ENCODE peak calls at places on chromosomes 13 and 19, in six cellular contexts. U is retinal pigment epithelial cell, D is cardiac fibroblast, K is fibroblast of mammary gland, E is fibroblast of pulmonary artery, B is glutamatergic neuron. N is an unnamed sample.
A peak's percentile ranks its signal among the peaks of the same experiment; 100 is the strongest.

GRCh38 chr19:51123381-51124186 is 1.1 kb upstream of the SIGLEC9 start:
- DNase-seq in U (no peak), D (no peak), B (no peak), K (no peak), E (no peak), N (no peak)

GRCh38 chr13:110561335-110562033 is at the start of gene RAB20:
- DNase-seq in D (peak; percentile 92), B (peak; percentile 71), K (peak; percentile 71), E (peak; percentile 87), U (no peak), N (peak; percentile 73)

GRCh38 chr13:27971236-27971645 is 2.1 kb upstream of the CDX2 start:
- DNase-seq in D (no peak), E (no peak), B (no peak), U (no peak), K (no peak), N (peak; percentile 65)

GRCh38 chr19:11382898-11383705 is 1.0 kb downstream of the EPOR start:
- DNase-seq in E (peak; percentile 39), D (peak; percentile 41), U (no peak), K (no peak), B (peak; percentile 74), N (peak; percentile 73)

GRCh38 chr19:49689133-49690072 is at the start of gene ADM5:
- DNase-seq in E (no peak), U (no peak), B (peak; percentile 78), D (no peak), K (no peak), N (no peak)

GRCh38 chr19:336067-336614 is 8.5 kb downstream of the MIER2 start:
- DNase-seq in K (peak; percentile 71), D (peak; percentile 11), B (no peak), E (no peak), U (no peak), N (no peak)

GRCh38 chr13:24557121-24557520 is 44.5 kb upstream of the PARP4 start:
- DNase-seq in K (peak; percentile 52), E (peak; percentile 21), U (no peak), D (no peak), B (no peak), N (no peak)

GRCh38 chr19:3277649-3278048 is 53.2 kb downstream of the CELF5 start:
- DNase-seq in U (no peak), D (no peak), E (no peak), B (no peak), K (no peak), N (no peak)

GRCh38 chr19:50204811-50205675 is 1.6 kb downstream of the MYH14 start:
- DNase-seq in E (no peak), U (no peak), K (no peak), B (peak; percentile 50), D (no peak), N (no peak)

GRCh38 chr13:24502567-24503375 is 9.8 kb downstream of the PARP4 start:
- DNase-seq in B (peak; percentile 34), D (peak; percentile 45), K (peak; percentile 77), U (peak; percentile 38), E (peak; percentile 48), N (no peak)

GRCh38 chr19:16540948-16541347 is 1.3 kb downstream of the CHERP start:
- DNase-seq in D (no peak), E (no peak), K (no peak), B (no peak), U (no peak), N (no peak)

GRCh38 chr19:3193256-3194062 is 7.7 kb downstream of the NCLN start:
- DNase-seq in K (no peak), D (no peak), U (no peak), E (no peak), B (no peak), N (no peak)

GRCh38 chr13:21668665-21669599 is 1.9 kb upstream of the FGF9 start:
- DNase-seq in E (peak; percentile 21), D (peak; percentile 32), B (peak; percentile 56), U (no peak), K (peak; percentile 24), N (peak; percentile 23)

GRCh38 chr13:68304287-68304893 is 1074.3 kb upstream of the PCDH9 start:
- DNase-seq in U (peak; percentile 2), D (peak; percentile 8), K (peak; percentile 8), E (peak; percentile 19), B (no peak), N (peak; percentile 11)

GRCh38 chr13:44734204-44734707 is 158.1 kb upstream of the TSC22D1 start:
- DNase-seq in U (no peak), E (peak; percentile 38), B (no peak), D (peak; percentile 70), K (peak; percentile 82), N (no peak)

GRCh38 chr13:48144413-48145035 is 49.6 kb upstream of the MED4 start:
- DNase-seq in D (peak; percentile 92), B (no peak), K (peak; percentile 66), E (peak; percentile 92), U (no peak), N (no peak)

GRCh38 chr13:98173431-98173921 is 3.6 kb downstream of the RNF113B start:
- DNase-seq in K (peak; percentile 98), B (no peak), D (peak; percentile 91), E (peak; percentile 90), U (peak; percentile 89), N (no peak)

GRCh38 chr13:45055198-45055901 is 65.0 kb upstream of the GTF2F2 start:
- DNase-seq in K (peak; percentile 95), D (peak; percentile 79), E (peak; percentile 88), U (peak; percentile 55), B (no peak), N (no peak)

GRCh38 chr19:10227215-10227971 is 3.7 kb downstream of the S1PR2 start:
- DNase-seq in B (no peak), K (peak; percentile 61), D (peak; percentile 63), E (peak; percentile 36), U (no peak), N (no peak)

GRCh38 chr19:31639306-31639705 is 290.1 kb upstream of the TSHZ3 start:
- DNase-seq in U (no peak), B (no peak), D (no peak), E (no peak), K (peak; percentile 13), N (no peak)

GRCh38 chr13:97226788-97227627 is 4.9 kb downstream of the MBNL2 start:
- DNase-seq in D (peak; percentile 74), K (no peak), U (no peak), B (no peak), E (peak; percentile 57), N (peak; percentile 46)

GRCh38 chr13:70842062-70842644 is 733.9 kb upstream of the KLHL1 start:
- DNase-seq in D (no peak), K (no peak), B (no peak), E (no peak), U (no peak), N (no peak)

GRCh38 chr13:75365724-75366173 is 116.2 kb downstream of the TBC1D4 start:
- DNase-seq in U (no peak), E (peak; percentile 74), B (no peak), D (peak; percentile 46), K (peak; percentile 83), N (no peak)

GRCh38 chr13:79678100-79678499 is 197.1 kb downstream of the NDFIP2 start:
- DNase-seq in U (no peak), K (peak; percentile 21), D (no peak), B (no peak), E (peak; percentile 14), N (no peak)

GRCh38 chr19:48625891-48626327 is 6.6 kb downstream of the SPHK2 start:
- DNase-seq in U (no peak), D (no peak), B (no peak), K (no peak), E (no peak), N (no peak)

GRCh38 chr19:2096543-2097329 is at the start of gene IZUMO4:
- DNase-seq in K (peak; percentile 95), E (peak; percentile 98), D (peak; percentile 99), U (peak; percentile 83), B (peak; percentile 100), N (peak; percentile 100)
- TF ChIP-seq CTCF in K (peak; percentile 25), E (peak; percentile 14), D (peak; percentile 26), U (peak; percentile 47), B (no peak), N (no peak)

GRCh38 chr19:56398809-56399208 is 5.3 kb upstream of the ZNF583 start:
- DNase-seq in E (no peak), D (no peak), K (no peak), B (no peak), U (no peak), N (no peak)

DNA sequence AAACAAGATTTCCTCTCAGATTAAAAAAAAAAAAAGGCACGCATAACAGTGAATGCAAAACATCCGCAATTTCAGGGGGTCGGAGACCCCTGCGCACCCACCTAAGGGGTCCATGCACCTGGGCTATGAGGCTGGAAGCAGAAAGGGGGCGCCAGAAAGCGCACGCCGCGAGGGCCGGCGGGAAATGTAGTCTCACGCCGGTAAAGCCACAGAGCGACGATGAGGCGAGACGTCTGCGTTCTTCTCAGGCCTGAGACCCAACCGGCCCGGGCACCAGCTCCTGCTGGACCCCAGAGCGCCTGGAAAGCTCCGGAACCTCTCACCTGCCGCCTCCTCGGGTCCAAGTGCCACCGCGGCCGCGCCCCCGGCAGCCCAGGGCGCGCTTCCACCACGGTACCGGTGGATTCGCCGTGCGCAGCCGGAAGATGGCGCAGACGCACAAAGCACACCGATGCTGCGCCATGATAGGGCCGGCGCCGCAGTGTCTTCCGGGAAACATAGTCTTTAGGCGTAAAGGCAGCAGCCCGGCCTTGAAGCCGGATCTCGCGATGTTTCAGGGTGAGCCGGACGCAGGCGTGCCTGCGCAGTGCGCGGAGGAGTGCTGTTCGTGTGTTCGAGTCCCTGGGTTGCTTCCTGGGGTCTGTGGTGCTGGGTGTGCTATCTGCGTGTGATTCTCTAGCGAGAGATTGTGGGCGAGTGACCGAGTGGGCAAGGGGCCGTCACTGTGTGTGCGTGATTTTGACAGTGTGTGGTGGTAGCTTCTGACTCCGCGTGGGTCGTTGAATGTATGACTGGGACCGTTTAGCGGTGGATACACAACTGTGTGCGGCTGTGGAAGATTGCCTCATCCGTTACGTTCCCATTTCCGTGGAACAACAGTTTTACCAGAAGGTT is at the start of gene ZNF582:
- DNase-seq in B (peak; percentile 93), U (peak; percentile 88), K (peak; percentile 95), D (peak; percentile 98), E (peak; percentile 98), N (peak; percentile 86)
- TF ChIP-seq CTCF in B (peak; percentile 78), U (peak; percentile 84), K (peak; percentile 63), D (peak; percentile 86), E (peak; percentile 73), N (peak; percentile 67)

GRCh38 chr19:46788101-46788967 is at the start of gene SLC1A5:
- DNase-seq in B (peak; percentile 97), U (peak; percentile 73), E (peak; percentile 96), D (peak; percentile 98), K (peak; percentile 95), N (peak; percentile 92)
- TF ChIP-seq CTCF in B (no peak), U (no peak), E (no peak), D (no peak), K (no peak), N (no peak)

DNA sequence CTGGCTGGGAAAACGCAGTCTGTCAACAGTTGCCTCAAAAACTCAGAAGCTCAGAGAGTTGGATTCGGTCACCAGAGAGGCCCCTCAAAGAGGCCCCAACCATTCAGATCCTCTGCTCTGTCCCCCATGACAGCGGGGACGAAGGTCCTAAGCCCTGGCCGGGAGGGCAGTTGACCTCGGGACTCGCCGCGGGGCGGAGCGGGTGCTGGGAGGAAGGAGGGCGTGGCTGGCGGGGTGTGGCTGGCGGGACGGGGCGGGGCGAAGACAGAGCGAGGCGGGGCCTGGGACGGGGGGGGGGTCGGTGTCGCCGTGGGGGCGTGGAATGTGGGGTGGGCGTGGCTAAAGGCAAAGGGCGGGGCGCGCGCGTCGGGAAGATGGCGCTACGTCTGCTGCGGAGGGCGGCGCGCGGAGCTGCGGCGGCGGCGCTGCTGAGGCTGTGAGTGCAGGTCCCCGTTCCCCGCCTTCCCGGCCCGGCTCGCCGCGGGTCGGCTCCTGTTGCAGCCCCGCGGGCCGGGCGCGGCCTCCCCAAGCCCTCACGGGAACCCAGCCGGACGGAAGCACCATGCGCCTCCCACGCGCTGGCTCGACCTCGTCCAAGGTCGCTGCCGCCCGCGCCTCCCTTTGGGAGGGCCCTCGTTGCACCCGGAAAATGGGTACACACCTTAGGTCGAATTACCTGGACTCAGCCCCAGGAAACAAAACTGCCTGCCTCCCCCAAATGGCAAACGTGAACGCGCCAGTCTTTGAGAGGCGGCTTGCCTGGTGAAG is 105.2 kb downstream of the TM9SF2 start:
- DNase-seq in D (peak; percentile 89), B (peak; percentile 97), U (no peak), K (peak; percentile 71), E (peak; percentile 83), N (peak; percentile 95)
- TF ChIP-seq CTCF in D (no peak), B (no peak), U (no peak), K (no peak), E (no peak), N (no peak)

N was measured in endothelial cell.